ENCODE peak calls at places on chromosomes 13 and 19, in seven cellular contexts. P is colonic mucosa; W is HCT116; C is CD8-positive, alpha-beta T cell; G is neuronal stem cell; R is pancreas; X is fibroblast of lung. S is an unnamed sample. For H3K4me1 and H3K36me3, the result is how much of the 10 kb centered on the place peaks cover.

GRCh38 chr19:9306443-9306842 is 3.2 kb downstream of the ZNF699 start:
- DNase-seq in P (no peak), W (no peak), R (no peak), X (peak), G (no peak), C (no peak), S (no peak)

GRCh38 chr19:10269333-10270179 is 1.4 kb upstream of the ICAM1 start:
- DNase-seq in P (peak), G (peak), W (peak), X (peak), R (peak), C (peak), S (peak)

GRCh38 chr19:39160523-39160861 is 34.9 kb downstream of the PAK4 start:
- DNase-seq in P (no peak), G (no peak), W (no peak), X (peak), R (peak), C (no peak), S (no peak)

GRCh38 chr13:93698016-93698613 is 471.5 kb downstream of the GPC6 start:
- DNase-seq in G (peak), X (peak), W (no peak), R (no peak), P (no peak), C (no peak), S (no peak)

GRCh38 chr19:35162471-35163326 is 8.2 kb downstream of the FXYD5 start:
- DNase-seq in W (peak), P (no peak), X (peak), R (no peak), G (no peak), C (no peak), S (no peak)

GRCh38 chr19:18848860-18849661 is 17.3 kb downstream of the UPF1 start:
- DNase-seq in P (peak), C (no peak), W (no peak), G (no peak), R (no peak), X (no peak), S (no peak)

GRCh38 chr13:110712081-110712848 is 1.2 kb upstream of the ING1 start:
- DNase-seq in X (peak), C (peak), W (peak), G (peak), R (peak), P (peak), S (peak)

GRCh38 chr13:114142640-114143490 is 10.4 kb upstream of the RASA3 start:
- DNase-seq in W (no peak), P (peak), G (no peak), C (peak), X (no peak), R (peak), S (peak)

GRCh38 chr19:57288373-57288772 is 8.1 kb downstream of the ZNF460 start:
- DNase-seq in G (no peak), P (no peak), W (no peak), X (no peak), R (no peak), C (no peak), S (no peak)
- H3K4me1 ChIP-seq in G (under half), P (under half), W (under half), X (under half), R (under half), C (under half), S (under half)

DNA sequence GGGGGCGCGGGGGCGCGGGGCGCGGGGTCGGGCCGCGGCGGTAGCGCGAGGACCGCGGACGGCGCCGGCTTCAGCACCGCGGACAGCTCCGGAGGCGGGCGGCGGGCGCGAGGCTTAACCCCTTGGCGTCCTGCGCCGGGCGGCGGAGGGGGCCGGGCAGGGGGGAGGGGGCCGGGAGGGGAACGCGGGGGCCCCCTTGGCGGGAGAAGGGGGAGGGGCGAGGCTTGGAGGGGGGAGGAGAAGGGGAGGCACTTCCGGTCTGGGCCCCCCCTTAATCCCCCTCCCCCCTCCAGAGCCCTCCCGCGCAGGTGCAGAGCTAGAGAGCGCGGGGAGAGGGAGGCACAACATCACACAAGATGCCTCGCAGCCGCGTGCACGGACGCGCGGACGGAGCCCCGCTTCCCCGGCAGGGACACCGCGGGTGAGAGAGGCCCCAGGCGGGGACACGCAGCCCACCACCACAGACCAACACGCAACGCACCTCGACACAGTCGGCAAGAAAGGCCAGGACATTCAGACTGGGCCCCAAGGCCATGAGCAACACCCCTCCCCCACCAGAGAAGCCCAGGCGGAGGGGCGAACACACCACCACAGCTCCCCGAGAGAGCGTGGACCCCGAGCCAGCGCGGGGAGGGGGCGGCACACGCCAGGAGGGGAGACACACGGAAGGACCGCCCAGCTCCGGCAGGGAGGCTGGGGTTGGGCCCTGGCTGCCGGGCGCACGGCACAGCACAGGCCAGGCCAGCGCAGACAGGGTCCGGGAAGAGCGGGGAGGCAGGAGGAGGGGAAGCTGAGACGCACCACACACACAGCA is 24.1 kb downstream of the SHANK1 start:
- DNase-seq in W (no peak), G (peak), C (no peak), P (no peak), R (no peak), X (no peak), S (no peak)
- H3K4me3 ChIP-seq in W (no peak), G (peak), C (no peak), P (no peak), R (no peak), X (no peak), S (no peak)

GRCh38 chr19:49883094-49883493 is 5.6 kb downstream of the TBC1D17 start:
- DNase-seq in W (no peak), P (no peak), R (no peak), C (no peak), G (no peak), X (no peak), S (no peak)
- H3K36me3 ChIP-seq in W (under half), P (under half), R (half or more), C (under half), G (half or more), X (under half), S (under half)

DNA sequence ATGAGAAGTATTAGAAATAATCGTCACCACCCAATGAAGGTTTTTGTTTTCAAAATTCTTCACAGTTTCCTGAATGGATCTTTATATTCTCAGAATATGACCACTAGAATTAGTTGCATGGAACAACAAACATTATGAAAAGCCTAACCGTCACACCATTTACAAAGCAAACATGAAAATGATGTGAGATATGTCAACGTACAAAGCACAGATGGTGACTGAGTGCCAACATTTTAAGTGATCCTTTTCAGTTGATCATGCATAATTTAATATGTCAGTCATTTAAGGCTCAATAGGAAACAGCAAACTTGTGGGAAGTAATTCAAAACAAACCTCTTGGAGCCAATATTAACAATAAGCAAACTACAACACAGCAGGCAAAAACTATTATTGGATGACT is 277.6 kb downstream of the SLITRK6 start:
- DNase-seq in W (no peak), R (no peak), P (no peak), C (no peak), X (no peak), G (no peak), S (no peak)
- H3K4me1 ChIP-seq in W (under half), R (under half), P (under half), C (under half), X (under half), G (under half), S (under half)

DNA sequence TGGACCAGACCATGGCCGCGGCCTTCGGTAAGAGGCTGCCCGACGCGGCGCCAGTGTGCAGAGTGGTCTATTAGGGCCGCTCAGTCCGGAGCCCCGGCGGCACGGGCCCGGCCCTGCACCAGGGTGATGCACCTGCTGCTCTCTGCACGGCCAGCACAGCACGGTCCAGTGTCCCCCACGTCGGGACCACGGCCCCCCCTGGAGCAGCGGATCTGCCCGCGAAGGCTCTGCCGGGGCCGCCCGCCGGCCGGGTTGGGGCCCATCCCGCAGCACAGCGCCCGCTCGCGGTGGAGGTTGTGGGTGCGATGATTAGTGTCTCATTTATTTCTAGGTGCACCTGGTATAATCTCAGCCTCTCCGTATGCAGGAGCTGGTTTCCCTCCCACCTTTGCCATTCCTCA is 7.9 kb downstream of the PTBP1 start:
- DNase-seq in P (peak), R (peak), X (no peak), G (no peak), C (no peak), W (no peak), S (no peak)
- H3K4me3 ChIP-seq in P (no peak), R (no peak), X (no peak), G (no peak), C (no peak), W (no peak), S (no peak)

GRCh38 chr13:32214073-32214472 is 101.1 kb downstream of the ZAR1L start:
- DNase-seq in G (no peak), R (no peak), X (peak), W (no peak), P (no peak), C (no peak), S (no peak)
- H3K36me3 ChIP-seq in G (under half), R (under half), X (under half), W (under half), P (under half), C (under half), S (under half)

DNA sequence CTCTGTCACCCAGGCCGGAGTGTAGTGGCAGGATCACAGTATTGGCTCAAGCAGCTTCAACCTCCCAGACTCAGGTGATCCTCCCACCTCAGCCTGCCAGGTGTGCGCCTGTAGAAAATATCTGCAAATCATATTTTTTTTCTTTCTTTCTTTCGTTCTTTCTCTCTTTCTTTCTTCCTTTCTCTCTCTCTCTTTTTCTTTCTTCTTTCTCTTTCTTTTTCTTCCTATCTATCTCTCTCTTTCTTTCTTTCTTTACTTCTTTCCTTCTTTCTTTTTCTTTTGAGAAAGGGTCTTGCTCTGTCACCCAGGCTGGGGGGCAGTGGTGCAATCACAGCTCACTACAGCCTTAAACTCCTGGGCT is 16.3 kb upstream of the IGSF23 start:
- DNase-seq in P (no peak), W (no peak), R (no peak), C (no peak), G (no peak), X (no peak), S (no peak)
- H3K4me1 ChIP-seq in P (under half), W (under half), R (under half), C (under half), G (under half), X (under half), S (under half)

GRCh38 chr19:1265611-1266115 is 3.5 kb upstream of the CIRBP start:
- DNase-seq in C (peak), W (no peak), R (peak), X (peak), P (peak), G (no peak), S (peak)
- H3K4me3 ChIP-seq in C (peak), W (peak), R (peak), X (peak), P (peak), G (peak), S (no peak)

GRCh38 chr19:42406111-42406510 is 16.0 kb upstream of the CNFN start:
- DNase-seq in R (no peak), X (no peak), P (no peak), C (no peak), G (no peak), W (no peak), S (no peak)
- H3K36me3 ChIP-seq in R (under half), X (under half), P (under half), C (under half), G (under half), W (under half), S (under half)

DNA sequence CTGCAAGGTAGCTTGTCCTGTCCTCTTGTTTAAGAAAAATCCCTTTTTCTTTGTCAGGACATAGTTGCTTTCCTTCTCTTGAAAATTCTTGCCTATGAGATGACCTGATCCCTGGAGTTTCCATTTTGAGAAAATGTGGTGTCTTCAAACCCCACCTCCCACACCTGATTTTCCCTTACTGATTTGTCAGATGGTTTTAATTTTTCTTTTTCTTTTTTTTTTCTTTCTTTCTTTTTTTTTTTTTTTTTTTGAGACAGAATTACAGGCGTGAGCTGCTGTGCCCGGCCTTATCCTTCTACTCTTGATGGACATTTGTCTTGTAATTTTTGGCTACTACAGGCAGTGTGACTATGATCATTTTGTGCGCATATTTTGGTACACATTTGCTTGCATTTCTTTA is 1.2 kb downstream of the ZNF345 start:
- DNase-seq in R (no peak), W (no peak), C (no peak), P (no peak), X (no peak), G (no peak), S (no peak)
- H3K4me1 ChIP-seq in R (under half), W (under half), C (under half), P (under half), X (under half), G (under half), S (under half)

S was measured in CD4-positive, CD25-positive, alpha-beta regulatory T cell.